ENCODE peak calls at places on chromosomes 7 and 10, in seven cellular contexts. One of them, this sample, is unnamed.

GRCh38 chr7:77442631-77443420 is 26.7 kb upstream of the GSAP start:
- DNase-seq in transverse colon: no peak
- DNase-seq in GM23248: peak
- DNase-seq in stimulated activated CD8-positive, alpha-beta memory T cell treated with anti-CD3 and anti-CD28 coated beads, Interleukin-15, amount 100 ng/mL, for 24 hours: no peak
- DNase-seq in GM19239: no peak
- DNase-seq in amniotic stem cell: no peak
- DNase-seq in activated CD4-positive, alpha-beta T cell treated with anti-CD3 and anti-CD28 coated beads, Interleukin-2, amount 50 U/mL, for 24 hours: no peak
- DNase-seq in this sample: no peak

GRCh38 chr10:31912898-31913847 is 15.5 kb downstream of the ARHGAP12 start:
- DNase-seq in GM19239: no peak
- DNase-seq in stimulated activated CD8-positive, alpha-beta memory T cell treated with anti-CD3 and anti-CD28 coated beads, Interleukin-15, amount 100 ng/mL, for 24 hours: no peak
- DNase-seq in transverse colon: no peak
- DNase-seq in amniotic stem cell: no peak
- DNase-seq in GM23248: peak
- DNase-seq in activated CD4-positive, alpha-beta T cell treated with anti-CD3 and anti-CD28 coated beads, Interleukin-2, amount 50 U/mL, for 24 hours: no peak
- DNase-seq in this sample: no peak

GRCh38 chr10:14758994-14759664 is 15.6 kb downstream of the FAM107B start:
- DNase-seq in stimulated activated CD8-positive, alpha-beta memory T cell treated with anti-CD3 and anti-CD28 coated beads, Interleukin-15, amount 100 ng/mL, for 24 hours: no peak
- DNase-seq in amniotic stem cell: no peak
- DNase-seq in activated CD4-positive, alpha-beta T cell treated with anti-CD3 and anti-CD28 coated beads, Interleukin-2, amount 50 U/mL, for 24 hours: no peak
- DNase-seq in GM19239: no peak
- DNase-seq in GM23248: no peak
- DNase-seq in transverse colon: peak
- DNase-seq in this sample: no peak

GRCh38 chr10:112711366-112711765 is 238.7 kb upstream of the TCF7L2 start:
- DNase-seq in activated CD4-positive, alpha-beta T cell treated with anti-CD3 and anti-CD28 coated beads, Interleukin-2, amount 50 U/mL, for 24 hours: no peak
- DNase-seq in GM23248: peak
- DNase-seq in amniotic stem cell: no peak
- DNase-seq in transverse colon: no peak
- DNase-seq in GM19239: no peak
- DNase-seq in stimulated activated CD8-positive, alpha-beta memory T cell treated with anti-CD3 and anti-CD28 coated beads, Interleukin-15, amount 100 ng/mL, for 24 hours: no peak
- DNase-seq in this sample: no peak

GRCh38 chr10:6841746-6842145 is 261.7 kb upstream of the PRKCQ start:
- DNase-seq in GM23248: no peak
- DNase-seq in transverse colon: no peak
- DNase-seq in stimulated activated CD8-positive, alpha-beta memory T cell treated with anti-CD3 and anti-CD28 coated beads, Interleukin-15, amount 100 ng/mL, for 24 hours: no peak
- DNase-seq in activated CD4-positive, alpha-beta T cell treated with anti-CD3 and anti-CD28 coated beads, Interleukin-2, amount 50 U/mL, for 24 hours: no peak
- DNase-seq in amniotic stem cell: no peak
- DNase-seq in GM19239: no peak
- DNase-seq in this sample: no peak

GRCh38 chr7:105210721-105211205 is 178.0 kb downstream of the SRPK2 start:
- DNase-seq in transverse colon: no peak
- DNase-seq in amniotic stem cell: no peak
- DNase-seq in activated CD4-positive, alpha-beta T cell treated with anti-CD3 and anti-CD28 coated beads, Interleukin-2, amount 50 U/mL, for 24 hours: no peak
- DNase-seq in GM23248: no peak
- DNase-seq in GM19239: peak
- DNase-seq in stimulated activated CD8-positive, alpha-beta memory T cell treated with anti-CD3 and anti-CD28 coated beads, Interleukin-15, amount 100 ng/mL, for 24 hours: no peak
- DNase-seq in this sample: no peak

GRCh38 chr10:124798781-124799180 is 2.8 kb upstream of the ABRAXAS2 start:
- DNase-seq in stimulated activated CD8-positive, alpha-beta memory T cell treated with anti-CD3 and anti-CD28 coated beads, Interleukin-15, amount 100 ng/mL, for 24 hours: no peak
- DNase-seq in amniotic stem cell: no peak
- DNase-seq in activated CD4-positive, alpha-beta T cell treated with anti-CD3 and anti-CD28 coated beads, Interleukin-2, amount 50 U/mL, for 24 hours: no peak
- DNase-seq in transverse colon: no peak
- DNase-seq in GM19239: no peak
- DNase-seq in GM23248: no peak
- DNase-seq in this sample: no peak

GRCh38 chr7:4172883-4173282 is 509.2 kb upstream of the FOXK1 start:
- DNase-seq in activated CD4-positive, alpha-beta T cell treated with anti-CD3 and anti-CD28 coated beads, Interleukin-2, amount 50 U/mL, for 24 hours: no peak
- DNase-seq in GM23248: no peak
- DNase-seq in GM19239: no peak
- DNase-seq in stimulated activated CD8-positive, alpha-beta memory T cell treated with anti-CD3 and anti-CD28 coated beads, Interleukin-15, amount 100 ng/mL, for 24 hours: no peak
- DNase-seq in amniotic stem cell: no peak
- DNase-seq in transverse colon: no peak
- DNase-seq in this sample: no peak

GRCh38 chr10:132649651-132650360 is 112.2 kb downstream of the INPP5A start:
- DNase-seq in stimulated activated CD8-positive, alpha-beta memory T cell treated with anti-CD3 and anti-CD28 coated beads, Interleukin-15, amount 100 ng/mL, for 24 hours: no peak
- DNase-seq in amniotic stem cell: no peak
- DNase-seq in transverse colon: no peak
- DNase-seq in GM23248: no peak
- DNase-seq in activated CD4-positive, alpha-beta T cell treated with anti-CD3 and anti-CD28 coated beads, Interleukin-2, amount 50 U/mL, for 24 hours: no peak
- DNase-seq in GM19239: no peak
- DNase-seq in this sample: no peak

GRCh38 chr7:150406311-150406564 is 27.1 kb downstream of the ZNF775 start:
- DNase-seq in activated CD4-positive, alpha-beta T cell treated with anti-CD3 and anti-CD28 coated beads, Interleukin-2, amount 50 U/mL, for 24 hours: no peak
- DNase-seq in GM19239: no peak
- DNase-seq in amniotic stem cell: no peak
- DNase-seq in GM23248: no peak
- DNase-seq in transverse colon: peak
- DNase-seq in stimulated activated CD8-positive, alpha-beta memory T cell treated with anti-CD3 and anti-CD28 coated beads, Interleukin-15, amount 100 ng/mL, for 24 hours: no peak
- DNase-seq in this sample: no peak

GRCh38 chr7:6479067-6479466 is 31.3 kb upstream of the DAGLB start:
- DNase-seq in transverse colon: no peak
- DNase-seq in amniotic stem cell: no peak
- DNase-seq in activated CD4-positive, alpha-beta T cell treated with anti-CD3 and anti-CD28 coated beads, Interleukin-2, amount 50 U/mL, for 24 hours: no peak
- DNase-seq in GM19239: no peak
- DNase-seq in stimulated activated CD8-positive, alpha-beta memory T cell treated with anti-CD3 and anti-CD28 coated beads, Interleukin-15, amount 100 ng/mL, for 24 hours: no peak
- DNase-seq in GM23248: no peak
- DNase-seq in this sample: no peak

GRCh38 chr7:50307368-50308012 is 3.0 kb downstream of the IKZF1 start:
- DNase-seq in amniotic stem cell: no peak
- DNase-seq in stimulated activated CD8-positive, alpha-beta memory T cell treated with anti-CD3 and anti-CD28 coated beads, Interleukin-15, amount 100 ng/mL, for 24 hours: no peak
- DNase-seq in activated CD4-positive, alpha-beta T cell treated with anti-CD3 and anti-CD28 coated beads, Interleukin-2, amount 50 U/mL, for 24 hours: no peak
- DNase-seq in transverse colon: peak
- DNase-seq in GM19239: no peak
- DNase-seq in GM23248: no peak
- DNase-seq in this sample: no peak

GRCh38 chr10:18683427-18683826 is 24.2 kb downstream of the ARL5B start:
- DNase-seq in amniotic stem cell: no peak
- DNase-seq in GM23248: peak
- DNase-seq in stimulated activated CD8-positive, alpha-beta memory T cell treated with anti-CD3 and anti-CD28 coated beads, Interleukin-15, amount 100 ng/mL, for 24 hours: no peak
- DNase-seq in GM19239: no peak
- DNase-seq in transverse colon: no peak
- DNase-seq in activated CD4-positive, alpha-beta T cell treated with anti-CD3 and anti-CD28 coated beads, Interleukin-2, amount 50 U/mL, for 24 hours: no peak
- DNase-seq in this sample: no peak

GRCh38 chr10:127889605-127890195 is 3.0 kb downstream of the CLRN3 start:
- DNase-seq in GM19239: no peak
- DNase-seq in stimulated activated CD8-positive, alpha-beta memory T cell treated with anti-CD3 and anti-CD28 coated beads, Interleukin-15, amount 100 ng/mL, for 24 hours: no peak
- DNase-seq in GM23248: peak
- DNase-seq in transverse colon: no peak
- DNase-seq in activated CD4-positive, alpha-beta T cell treated with anti-CD3 and anti-CD28 coated beads, Interleukin-2, amount 50 U/mL, for 24 hours: no peak
- DNase-seq in amniotic stem cell: no peak
- DNase-seq in this sample: no peak

GRCh38 chr10:75187961-75188426 is 22.6 kb upstream of the VDAC2 start:
- DNase-seq in GM19239: peak
- DNase-seq in transverse colon: peak
- DNase-seq in stimulated activated CD8-positive, alpha-beta memory T cell treated with anti-CD3 and anti-CD28 coated beads, Interleukin-15, amount 100 ng/mL, for 24 hours: no peak
- DNase-seq in amniotic stem cell: no peak
- DNase-seq in GM23248: peak
- DNase-seq in activated CD4-positive, alpha-beta T cell treated with anti-CD3 and anti-CD28 coated beads, Interleukin-2, amount 50 U/mL, for 24 hours: peak
- DNase-seq in this sample: no peak

GRCh38 chr7:28996836-28997235 is 38.7 kb upstream of the TRIL start:
- DNase-seq in amniotic stem cell: no peak
- DNase-seq in transverse colon: no peak
- DNase-seq in stimulated activated CD8-positive, alpha-beta memory T cell treated with anti-CD3 and anti-CD28 coated beads, Interleukin-15, amount 100 ng/mL, for 24 hours: no peak
- DNase-seq in activated CD4-positive, alpha-beta T cell treated with anti-CD3 and anti-CD28 coated beads, Interleukin-2, amount 50 U/mL, for 24 hours: no peak
- DNase-seq in GM23248: no peak
- DNase-seq in GM19239: no peak
- DNase-seq in this sample: no peak

GRCh38 chr10:29841724-29842649 is 207.2 kb upstream of the SVIL start:
- DNase-seq in activated CD4-positive, alpha-beta T cell treated with anti-CD3 and anti-CD28 coated beads, Interleukin-2, amount 50 U/mL, for 24 hours: no peak
- DNase-seq in GM19239: no peak
- DNase-seq in GM23248: peak
- DNase-seq in amniotic stem cell: no peak
- DNase-seq in stimulated activated CD8-positive, alpha-beta memory T cell treated with anti-CD3 and anti-CD28 coated beads, Interleukin-15, amount 100 ng/mL, for 24 hours: no peak
- DNase-seq in transverse colon: peak
- DNase-seq in this sample: peak

GRCh38 chr7:98091061-98091460 is 15.6 kb upstream of the LMTK2 start:
- DNase-seq in activated CD4-positive, alpha-beta T cell treated with anti-CD3 and anti-CD28 coated beads, Interleukin-2, amount 50 U/mL, for 24 hours: no peak
- DNase-seq in stimulated activated CD8-positive, alpha-beta memory T cell treated with anti-CD3 and anti-CD28 coated beads, Interleukin-15, amount 100 ng/mL, for 24 hours: no peak
- DNase-seq in GM19239: no peak
- DNase-seq in amniotic stem cell: no peak
- DNase-seq in GM23248: peak
- DNase-seq in transverse colon: no peak
- DNase-seq in this sample: no peak

GRCh38 chr7:157033483-157034473 is 23.3 kb upstream of the MNX1 start:
- DNase-seq in stimulated activated CD8-positive, alpha-beta memory T cell treated with anti-CD3 and anti-CD28 coated beads, Interleukin-15, amount 100 ng/mL, for 24 hours: no peak
- DNase-seq in amniotic stem cell: no peak
- DNase-seq in transverse colon: no peak
- DNase-seq in GM19239: no peak
- DNase-seq in GM23248: no peak
- DNase-seq in activated CD4-positive, alpha-beta T cell treated with anti-CD3 and anti-CD28 coated beads, Interleukin-2, amount 50 U/mL, for 24 hours: no peak
- DNase-seq in this sample: no peak

GRCh38 chr7:44067064-44067951 is 1.9 kb upstream of the PGAM2 start:
- DNase-seq in stimulated activated CD8-positive, alpha-beta memory T cell treated with anti-CD3 and anti-CD28 coated beads, Interleukin-15, amount 100 ng/mL, for 24 hours: no peak
- DNase-seq in GM19239: no peak
- DNase-seq in GM23248: no peak
- DNase-seq in amniotic stem cell: no peak
- DNase-seq in transverse colon: peak
- DNase-seq in activated CD4-positive, alpha-beta T cell treated with anti-CD3 and anti-CD28 coated beads, Interleukin-2, amount 50 U/mL, for 24 hours: no peak
- DNase-seq in this sample: no peak

GRCh38 chr10:11381023-11381422 is 230.4 kb downstream of the USP6NL start:
- DNase-seq in activated CD4-positive, alpha-beta T cell treated with anti-CD3 and anti-CD28 coated beads, Interleukin-2, amount 50 U/mL, for 24 hours: no peak
- DNase-seq in transverse colon: no peak
- DNase-seq in stimulated activated CD8-positive, alpha-beta memory T cell treated with anti-CD3 and anti-CD28 coated beads, Interleukin-15, amount 100 ng/mL, for 24 hours: no peak
- DNase-seq in amniotic stem cell: no peak
- DNase-seq in GM19239: no peak
- DNase-seq in GM23248: peak
- DNase-seq in this sample: no peak

GRCh38 chr7:41143074-41143473 is 559.8 kb downstream of the INHBA start:
- DNase-seq in stimulated activated CD8-positive, alpha-beta memory T cell treated with anti-CD3 and anti-CD28 coated beads, Interleukin-15, amount 100 ng/mL, for 24 hours: no peak
- DNase-seq in amniotic stem cell: no peak
- DNase-seq in transverse colon: no peak
- DNase-seq in GM19239: no peak
- DNase-seq in GM23248: peak
- DNase-seq in activated CD4-positive, alpha-beta T cell treated with anti-CD3 and anti-CD28 coated beads, Interleukin-2, amount 50 U/mL, for 24 hours: no peak
- DNase-seq in this sample: no peak

GRCh38 chr7:35185908-35186731 is 67.8 kb downstream of the TBX20 start:
- DNase-seq in GM19239: no peak
- DNase-seq in amniotic stem cell: peak
- DNase-seq in transverse colon: no peak
- DNase-seq in GM23248: peak
- DNase-seq in stimulated activated CD8-positive, alpha-beta memory T cell treated with anti-CD3 and anti-CD28 coated beads, Interleukin-15, amount 100 ng/mL, for 24 hours: no peak
- DNase-seq in activated CD4-positive, alpha-beta T cell treated with anti-CD3 and anti-CD28 coated beads, Interleukin-2, amount 50 U/mL, for 24 hours: no peak
- DNase-seq in this sample: peak

GRCh38 chr7:519974-520458 is 370 bp upstream of the PDGFA start:
- DNase-seq in activated CD4-positive, alpha-beta T cell treated with anti-CD3 and anti-CD28 coated beads, Interleukin-2, amount 50 U/mL, for 24 hours: no peak
- DNase-seq in stimulated activated CD8-positive, alpha-beta memory T cell treated with anti-CD3 and anti-CD28 coated beads, Interleukin-15, amount 100 ng/mL, for 24 hours: no peak
- DNase-seq in GM19239: peak
- DNase-seq in transverse colon: peak
- DNase-seq in GM23248: peak
- DNase-seq in amniotic stem cell: peak
- DNase-seq in this sample: no peak

GRCh38 chr7:141563956-141564623 is 12.9 kb downstream of the AGK start:
- DNase-seq in stimulated activated CD8-positive, alpha-beta memory T cell treated with anti-CD3 and anti-CD28 coated beads, Interleukin-15, amount 100 ng/mL, for 24 hours: no peak
- DNase-seq in transverse colon: no peak
- DNase-seq in GM23248: no peak
- DNase-seq in amniotic stem cell: no peak
- DNase-seq in activated CD4-positive, alpha-beta T cell treated with anti-CD3 and anti-CD28 coated beads, Interleukin-2, amount 50 U/mL, for 24 hours: peak
- DNase-seq in GM19239: no peak
- DNase-seq in this sample: no peak

GRCh38 chr7:118202056-118202455 is 18.1 kb downstream of the LSM8 start:
- DNase-seq in transverse colon: no peak
- DNase-seq in GM19239: no peak
- DNase-seq in activated CD4-positive, alpha-beta T cell treated with anti-CD3 and anti-CD28 coated beads, Interleukin-2, amount 50 U/mL, for 24 hours: no peak
- DNase-seq in stimulated activated CD8-positive, alpha-beta memory T cell treated with anti-CD3 and anti-CD28 coated beads, Interleukin-15, amount 100 ng/mL, for 24 hours: no peak
- DNase-seq in GM23248: peak
- DNase-seq in amniotic stem cell: no peak
- DNase-seq in this sample: no peak

GRCh38 chr7:151782598-151783448 is 94.1 kb downstream of the PRKAG2 start:
- DNase-seq in GM23248: peak
- DNase-seq in amniotic stem cell: peak
- DNase-seq in transverse colon: peak
- DNase-seq in GM19239: peak
- DNase-seq in activated CD4-positive, alpha-beta T cell treated with anti-CD3 and anti-CD28 coated beads, Interleukin-2, amount 50 U/mL, for 24 hours: peak
- DNase-seq in stimulated activated CD8-positive, alpha-beta memory T cell treated with anti-CD3 and anti-CD28 coated beads, Interleukin-15, amount 100 ng/mL, for 24 hours: peak
- DNase-seq in this sample: peak

GRCh38 chr7:24318326-24318725 is 34.3 kb downstream of the NPY start:
- DNase-seq in transverse colon: no peak
- DNase-seq in activated CD4-positive, alpha-beta T cell treated with anti-CD3 and anti-CD28 coated beads, Interleukin-2, amount 50 U/mL, for 24 hours: no peak
- DNase-seq in stimulated activated CD8-positive, alpha-beta memory T cell treated with anti-CD3 and anti-CD28 coated beads, Interleukin-15, amount 100 ng/mL, for 24 hours: no peak
- DNase-seq in GM19239: no peak
- DNase-seq in amniotic stem cell: no peak
- DNase-seq in GM23248: peak
- DNase-seq in this sample: no peak

GRCh38 chr7:13851756-13852155 is 137.7 kb downstream of the ETV1 start:
- DNase-seq in transverse colon: no peak
- DNase-seq in GM19239: no peak
- DNase-seq in activated CD4-positive, alpha-beta T cell treated with anti-CD3 and anti-CD28 coated beads, Interleukin-2, amount 50 U/mL, for 24 hours: no peak
- DNase-seq in GM23248: peak
- DNase-seq in stimulated activated CD8-positive, alpha-beta memory T cell treated with anti-CD3 and anti-CD28 coated beads, Interleukin-15, amount 100 ng/mL, for 24 hours: no peak
- DNase-seq in amniotic stem cell: no peak
- DNase-seq in this sample: no peak

GRCh38 chr10:127402596-127403409 is 146.3 kb upstream of the NPS start:
- DNase-seq in stimulated activated CD8-positive, alpha-beta memory T cell treated with anti-CD3 and anti-CD28 coated beads, Interleukin-15, amount 100 ng/mL, for 24 hours: no peak
- DNase-seq in transverse colon: no peak
- DNase-seq in activated CD4-positive, alpha-beta T cell treated with anti-CD3 and anti-CD28 coated beads, Interleukin-2, amount 50 U/mL, for 24 hours: no peak
- DNase-seq in amniotic stem cell: no peak
- DNase-seq in GM19239: no peak
- DNase-seq in GM23248: no peak
- DNase-seq in this sample: no peak

GRCh38 chr7:44378744-44379143 is 53.4 kb upstream of the CAMK2B start:
- DNase-seq in GM19239: no peak
- DNase-seq in stimulated activated CD8-positive, alpha-beta memory T cell treated with anti-CD3 and anti-CD28 coated beads, Interleukin-15, amount 100 ng/mL, for 24 hours: no peak
- DNase-seq in transverse colon: no peak
- DNase-seq in amniotic stem cell: peak
- DNase-seq in GM23248: peak
- DNase-seq in activated CD4-positive, alpha-beta T cell treated with anti-CD3 and anti-CD28 coated beads, Interleukin-2, amount 50 U/mL, for 24 hours: no peak
- DNase-seq in this sample: no peak

GRCh38 chr10:43214956-43215561 is 51.8 kb downstream of the RASGEF1A start:
- DNase-seq in stimulated activated CD8-positive, alpha-beta memory T cell treated with anti-CD3 and anti-CD28 coated beads, Interleukin-15, amount 100 ng/mL, for 24 hours: no peak
- DNase-seq in GM19239: no peak
- DNase-seq in activated CD4-positive, alpha-beta T cell treated with anti-CD3 and anti-CD28 coated beads, Interleukin-2, amount 50 U/mL, for 24 hours: no peak
- DNase-seq in transverse colon: no peak
- DNase-seq in amniotic stem cell: no peak
- DNase-seq in GM23248: no peak
- DNase-seq in this sample: no peak